ENCODE peak calls at places on chromosomes 5 and 9, in six cellular contexts. One of them, this sample, is unnamed.

GRCh38 chr5:178111925-178112324 is 1.4 kb upstream of the N4BP3 start:
- DNase-seq in foreskin fibroblast: peak; percentile 55
- DNase-seq in cardiac fibroblast: peak; percentile 36
- DNase-seq in OCI-LY7: no peak
- DNase-seq in fibroblast of lung: peak; percentile 70
- DNase-seq in ovary: no peak
- DNase-seq in this sample: no peak

GRCh38 chr5:142618125-142618524 is 67.8 kb downstream of the FGF1 start:
- DNase-seq in foreskin fibroblast: peak; percentile 90
- DNase-seq in fibroblast of lung: peak; percentile 77
- DNase-seq in cardiac fibroblast: peak; percentile 89
- DNase-seq in ovary: no peak
- DNase-seq in OCI-LY7: no peak
- DNase-seq in this sample: peak; percentile 50

GRCh38 chr5:44809215-44809955 is 638 bp downstream of the MRPS30 start:
- DNase-seq in fibroblast of lung: peak; percentile 61
- DNase-seq in cardiac fibroblast: peak; percentile 69
- DNase-seq in foreskin fibroblast: peak; percentile 36
- DNase-seq in ovary: peak; percentile 52
- DNase-seq in OCI-LY7: peak; percentile 71
- DNase-seq in this sample: peak; percentile 55

GRCh38 chr5:179422840-179423523 is 77.7 kb upstream of the ADAMTS2 start:
- DNase-seq in cardiac fibroblast: no peak
- DNase-seq in fibroblast of lung: no peak
- DNase-seq in ovary: no peak
- DNase-seq in OCI-LY7: no peak
- DNase-seq in foreskin fibroblast: no peak
- DNase-seq in this sample: no peak

GRCh38 chr9:93270976-93271375 is 87.0 kb downstream of the WNK2 start:
- DNase-seq in fibroblast of lung: no peak
- DNase-seq in cardiac fibroblast: no peak
- DNase-seq in foreskin fibroblast: no peak
- DNase-seq in ovary: no peak
- DNase-seq in OCI-LY7: peak; percentile 47
- DNase-seq in this sample: no peak

GRCh38 chr5:80573062-80573461 is 3.0 kb upstream of the ANKRD34B start:
- DNase-seq in cardiac fibroblast: no peak
- DNase-seq in foreskin fibroblast: no peak
- DNase-seq in fibroblast of lung: no peak
- DNase-seq in OCI-LY7: no peak
- DNase-seq in ovary: no peak
- DNase-seq in this sample: no peak

GRCh38 chr5:25327173-25327572 is 682.4 kb upstream of the CDH10 start:
- DNase-seq in ovary: no peak
- DNase-seq in foreskin fibroblast: no peak
- DNase-seq in fibroblast of lung: no peak
- DNase-seq in cardiac fibroblast: no peak
- DNase-seq in OCI-LY7: no peak
- DNase-seq in this sample: no peak

GRCh38 chr5:91885291-91886265 is 502.5 kb upstream of the ARRDC3 start:
- DNase-seq in fibroblast of lung: no peak
- DNase-seq in foreskin fibroblast: no peak
- DNase-seq in cardiac fibroblast: no peak
- DNase-seq in ovary: no peak
- DNase-seq in OCI-LY7: no peak
- DNase-seq in this sample: no peak

GRCh38 chr9:98708933-98709911 is at the start of gene GABBR2:
- DNase-seq in OCI-LY7: no peak
- DNase-seq in foreskin fibroblast: no peak
- DNase-seq in cardiac fibroblast: peak; percentile 5
- DNase-seq in ovary: no peak
- DNase-seq in fibroblast of lung: no peak
- DNase-seq in this sample: no peak

GRCh38 chr5:50966986-50967385 is 300.5 kb downstream of the PARP8 start:
- DNase-seq in fibroblast of lung: no peak
- DNase-seq in foreskin fibroblast: no peak
- DNase-seq in cardiac fibroblast: no peak
- DNase-seq in OCI-LY7: no peak
- DNase-seq in ovary: no peak
- DNase-seq in this sample: no peak

GRCh38 chr5:50965621-50966362 is 299.4 kb downstream of the PARP8 start:
- DNase-seq in cardiac fibroblast: no peak
- DNase-seq in ovary: no peak
- DNase-seq in foreskin fibroblast: no peak
- DNase-seq in fibroblast of lung: no peak
- DNase-seq in OCI-LY7: no peak
- DNase-seq in this sample: no peak

GRCh38 chr5:50968296-50969206 is 302.1 kb downstream of the PARP8 start:
- DNase-seq in fibroblast of lung: no peak
- DNase-seq in OCI-LY7: no peak
- DNase-seq in cardiac fibroblast: no peak
- DNase-seq in ovary: no peak
- DNase-seq in foreskin fibroblast: no peak
- DNase-seq in this sample: no peak

GRCh38 chr5:50967388-50968039 is 301.1 kb downstream of the PARP8 start:
- DNase-seq in cardiac fibroblast: no peak
- DNase-seq in OCI-LY7: no peak
- DNase-seq in fibroblast of lung: no peak
- DNase-seq in foreskin fibroblast: no peak
- DNase-seq in ovary: no peak
- DNase-seq in this sample: no peak

DNA sequence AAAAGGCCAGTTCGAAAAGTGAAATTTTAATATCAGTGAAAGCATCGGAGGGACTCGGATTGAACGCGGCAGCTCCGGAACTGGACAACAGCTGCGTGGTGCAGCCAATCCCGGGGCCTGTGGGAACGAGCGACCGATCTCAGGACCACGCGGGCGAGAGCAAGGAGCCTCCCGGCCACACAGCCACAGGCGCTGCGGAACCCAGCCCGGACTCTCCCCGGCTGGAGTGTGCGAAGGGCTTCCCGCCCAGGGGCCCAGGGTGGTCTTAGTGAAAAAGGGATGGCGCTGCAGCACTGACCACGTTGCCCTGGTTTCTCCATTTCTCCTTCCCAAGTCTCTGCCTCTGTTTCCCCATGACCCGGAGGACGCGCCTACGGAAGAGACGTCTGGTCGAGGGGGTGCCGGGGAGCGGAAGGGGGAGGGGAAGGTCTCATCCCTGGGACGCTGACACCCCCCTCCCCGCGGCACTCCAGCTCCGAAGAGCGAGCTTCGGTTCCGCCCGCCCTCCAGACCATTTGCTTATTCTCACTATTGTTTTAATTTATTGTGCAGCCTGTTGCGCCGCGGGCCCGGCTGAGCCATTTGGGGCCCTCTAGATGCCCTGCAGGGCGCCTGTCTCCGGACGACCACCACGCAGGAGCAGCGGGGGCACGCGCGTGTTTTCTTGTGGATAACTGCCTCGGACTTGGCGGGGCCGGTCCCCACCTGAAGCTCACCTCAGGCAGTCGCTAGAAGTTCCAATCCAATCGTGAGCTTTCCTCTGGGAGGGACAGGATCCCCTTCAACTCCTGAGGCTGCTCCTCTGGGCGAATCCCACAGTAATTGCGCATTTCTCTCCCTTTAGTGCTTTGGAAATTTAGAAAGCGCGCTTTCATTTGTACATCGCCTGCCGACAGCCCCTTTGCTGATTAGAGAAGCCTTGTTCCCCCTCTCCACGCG is 303.0 kb downstream of the PARP8 start:
- DNase-seq in OCI-LY7: no peak
- DNase-seq in ovary: no peak
- DNase-seq in cardiac fibroblast: no peak
- DNase-seq in foreskin fibroblast: no peak
- DNase-seq in fibroblast of lung: no peak
- DNase-seq in this sample: no peak
- H3K4me3 ChIP-seq in OCI-LY7: no peak overlapping the region
- H3K4me3 ChIP-seq in ovary: no peak overlapping the region
- H3K4me3 ChIP-seq in cardiac fibroblast: no peak overlapping the region
- H3K4me3 ChIP-seq in foreskin fibroblast: no peak overlapping the region
- H3K4me3 ChIP-seq in fibroblast of lung: no peak overlapping the region
- H3K4me3 ChIP-seq in this sample: no peak overlapping the region

GRCh38 chr5:171419663-171420428 is 399 bp downstream of the FGF18 start:
- DNase-seq in cardiac fibroblast: no peak
- DNase-seq in fibroblast of lung: peak; percentile 36
- DNase-seq in ovary: peak; percentile 42
- DNase-seq in OCI-LY7: no peak
- DNase-seq in foreskin fibroblast: peak; percentile 22
- DNase-seq in this sample: no peak
- H3K4me3 ChIP-seq in cardiac fibroblast: peak overlapping the region; percentile 33
- H3K4me3 ChIP-seq in fibroblast of lung: no peak overlapping the region
- H3K4me3 ChIP-seq in ovary: peak overlapping the region; percentile 25
- H3K4me3 ChIP-seq in OCI-LY7: peak overlapping the region; percentile 5
- H3K4me3 ChIP-seq in foreskin fibroblast: peak overlapping the region; percentile 27
- H3K4me3 ChIP-seq in this sample: peak overlapping the region; percentile 44

GRCh38 chr5:73451218-73452130 is 2.9 kb upstream of the FOXD1 start:
- DNase-seq in fibroblast of lung: peak; percentile 62
- DNase-seq in OCI-LY7: peak; percentile 27
- DNase-seq in foreskin fibroblast: peak; percentile 63
- DNase-seq in cardiac fibroblast: peak; percentile 55
- DNase-seq in ovary: no peak
- DNase-seq in this sample: peak; percentile 24
- H3K4me3 ChIP-seq in fibroblast of lung: peak overlapping the region; percentile 34
- H3K4me3 ChIP-seq in OCI-LY7: no peak overlapping the region
- H3K4me3 ChIP-seq in foreskin fibroblast: peak overlapping the region; percentile 53
- H3K4me3 ChIP-seq in cardiac fibroblast: peak overlapping the region; percentile 11
- H3K4me3 ChIP-seq in ovary: no peak overlapping the region
- H3K4me3 ChIP-seq in this sample: peak overlapping the region; percentile 13

DNA sequence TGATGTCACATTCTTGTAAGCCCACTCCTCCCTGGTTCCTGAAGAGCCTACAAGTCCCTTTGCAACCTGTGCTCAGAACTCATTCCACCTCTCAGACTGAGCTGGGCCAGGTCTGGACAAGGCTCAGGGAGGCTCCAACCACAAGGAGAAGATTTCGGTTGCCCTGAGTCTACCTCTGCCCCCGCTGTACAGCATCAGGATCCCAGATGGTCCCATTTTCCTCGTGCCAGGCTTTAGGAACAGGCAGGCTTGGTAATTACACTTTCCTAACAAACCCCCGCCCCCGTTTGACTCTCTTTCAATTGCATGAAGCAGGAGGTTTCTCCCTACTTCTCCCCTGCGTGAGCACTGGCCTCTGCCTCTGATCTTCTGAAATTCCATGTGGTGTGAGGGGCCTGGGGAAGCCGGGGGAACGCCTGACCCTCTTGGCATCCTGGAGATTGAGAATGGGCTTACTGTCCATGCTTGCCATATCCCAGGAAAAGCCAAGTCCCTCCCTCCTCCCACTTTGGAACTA is 86.9 kb upstream of the CTNNA1 start:
- DNase-seq in cardiac fibroblast: no peak
- DNase-seq in fibroblast of lung: no peak
- DNase-seq in OCI-LY7: no peak
- DNase-seq in ovary: no peak
- DNase-seq in foreskin fibroblast: no peak
- DNase-seq in this sample: no peak
- H3K4me3 ChIP-seq in cardiac fibroblast: no peak overlapping the region
- H3K4me3 ChIP-seq in fibroblast of lung: no peak overlapping the region
- H3K4me3 ChIP-seq in OCI-LY7: no peak overlapping the region
- H3K4me3 ChIP-seq in ovary: no peak overlapping the region
- H3K4me3 ChIP-seq in foreskin fibroblast: no peak overlapping the region
- H3K4me3 ChIP-seq in this sample: no peak overlapping the region

GRCh38 chr5:7941692-7942091 is 72.7 kb downstream of the MTRR start:
- DNase-seq in cardiac fibroblast: no peak
- DNase-seq in OCI-LY7: no peak
- DNase-seq in foreskin fibroblast: no peak
- DNase-seq in fibroblast of lung: no peak
- DNase-seq in ovary: no peak
- DNase-seq in this sample: no peak

GRCh38 chr5:7947301-7947700 is 78.4 kb downstream of the MTRR start:
- DNase-seq in OCI-LY7: no peak
- DNase-seq in cardiac fibroblast: no peak
- DNase-seq in ovary: no peak
- DNase-seq in fibroblast of lung: no peak
- DNase-seq in foreskin fibroblast: no peak
- DNase-seq in this sample: no peak
- H3K4me3 ChIP-seq in OCI-LY7: no peak overlapping the region
- H3K4me3 ChIP-seq in cardiac fibroblast: no peak overlapping the region
- H3K4me3 ChIP-seq in ovary: no peak overlapping the region
- H3K4me3 ChIP-seq in fibroblast of lung: no peak overlapping the region
- H3K4me3 ChIP-seq in foreskin fibroblast: no peak overlapping the region
- H3K4me3 ChIP-seq in this sample: no peak overlapping the region

GRCh38 chr9:136799854-136800657 is 3.9 kb downstream of the CCDC183 start:
- DNase-seq in fibroblast of lung: peak; percentile 44
- DNase-seq in cardiac fibroblast: peak; percentile 40
- DNase-seq in foreskin fibroblast: no peak
- DNase-seq in ovary: peak; percentile 88
- DNase-seq in OCI-LY7: peak; percentile 84
- DNase-seq in this sample: peak; percentile 77

GRCh38 chr9:136802321-136802720 is 5.4 kb upstream of the RABL6 start:
- DNase-seq in cardiac fibroblast: no peak
- DNase-seq in OCI-LY7: no peak
- DNase-seq in foreskin fibroblast: no peak
- DNase-seq in ovary: no peak
- DNase-seq in fibroblast of lung: no peak
- DNase-seq in this sample: no peak

GRCh38 chr9:136796238-136796774 is at the start of gene CCDC183:
- DNase-seq in OCI-LY7: no peak
- DNase-seq in cardiac fibroblast: no peak
- DNase-seq in foreskin fibroblast: no peak
- DNase-seq in ovary: no peak
- DNase-seq in fibroblast of lung: no peak
- DNase-seq in this sample: no peak

GRCh38 chr9:136799079-136799853 is 3.1 kb downstream of the CCDC183 start:
- DNase-seq in ovary: peak; percentile 71
- DNase-seq in foreskin fibroblast: no peak
- DNase-seq in cardiac fibroblast: no peak
- DNase-seq in OCI-LY7: no peak
- DNase-seq in fibroblast of lung: no peak
- DNase-seq in this sample: no peak

GRCh38 chr9:136798708-136799078 is 2.6 kb downstream of the CCDC183 start:
- DNase-seq in cardiac fibroblast: no peak
- DNase-seq in OCI-LY7: no peak
- DNase-seq in ovary: peak; percentile 41
- DNase-seq in fibroblast of lung: no peak
- DNase-seq in foreskin fibroblast: no peak
- DNase-seq in this sample: no peak
- H3K4me3 ChIP-seq in cardiac fibroblast: no peak overlapping the region
- H3K4me3 ChIP-seq in OCI-LY7: no peak overlapping the region
- H3K4me3 ChIP-seq in ovary: no peak overlapping the region
- H3K4me3 ChIP-seq in fibroblast of lung: no peak overlapping the region
- H3K4me3 ChIP-seq in foreskin fibroblast: no peak overlapping the region
- H3K4me3 ChIP-seq in this sample: no peak overlapping the region

DNA sequence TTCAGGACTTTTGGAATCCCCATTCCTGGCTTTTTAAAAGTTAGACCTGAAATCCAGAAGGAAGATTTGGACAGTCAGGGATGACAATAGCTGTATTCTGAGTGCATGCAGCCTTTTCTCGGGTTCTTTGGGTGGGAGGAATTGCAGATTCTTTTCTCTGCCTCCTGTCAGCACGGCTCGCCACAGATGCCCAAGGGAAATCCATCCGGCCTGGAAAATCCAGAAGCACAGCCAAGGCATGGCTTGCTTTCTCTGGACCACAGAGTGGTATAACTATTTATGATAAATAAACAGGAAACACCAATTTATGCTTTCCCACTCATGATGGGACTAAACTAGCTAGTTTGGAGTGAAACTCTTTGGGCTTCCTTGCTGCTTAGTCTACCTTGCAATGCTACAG is 59.1 kb downstream of the C9orf152 start:
- DNase-seq in foreskin fibroblast: no peak
- DNase-seq in ovary: no peak
- DNase-seq in fibroblast of lung: no peak
- DNase-seq in cardiac fibroblast: peak; percentile 51
- DNase-seq in OCI-LY7: peak; percentile 63
- DNase-seq in this sample: no peak
- H3K4me3 ChIP-seq in foreskin fibroblast: no peak overlapping the region
- H3K4me3 ChIP-seq in ovary: no peak overlapping the region
- H3K4me3 ChIP-seq in fibroblast of lung: no peak overlapping the region
- H3K4me3 ChIP-seq in cardiac fibroblast: no peak overlapping the region
- H3K4me3 ChIP-seq in OCI-LY7: peak overlapping the region; percentile 79
- H3K4me3 ChIP-seq in this sample: peak overlapping the region; percentile 75